ENCODE peak calls at places on chromosomes 7 and 10, in four cellular contexts. X is tibial nerve; R is CD8-positive, alpha-beta memory T cell; Y is heart left ventricle. Z is an unnamed sample.

GRCh38 chr7:67821116-67821515 is 824.5 kb downstream of the TYW1 start:
- DNase-seq in X (no peak), R (no peak), Y (no peak), Z (no peak)

GRCh38 chr7:22001345-22002004 is 55.8 kb upstream of the CDCA7L start:
- DNase-seq in X (no peak), R (no peak), Y (no peak), Z (no peak)

GRCh38 chr7:137642031-137642430 is 204.7 kb downstream of the DGKI start:
- DNase-seq in X (no peak), R (no peak), Y (no peak), Z (no peak)

GRCh38 chr7:127582361-127582760 is 3.0 kb downstream of the GCC1 start:
- DNase-seq in X (no peak), R (no peak), Y (peak), Z (no peak)

GRCh38 chr7:4479367-4480039 is 202.6 kb upstream of the FOXK1 start:
- DNase-seq in X (no peak), R (no peak), Y (no peak), Z (no peak)

GRCh38 chr7:151884276-151885201 is 7.6 kb upstream of the PRKAG2 start:
- DNase-seq in X (no peak), R (no peak), Y (no peak), Z (no peak)

GRCh38 chr10:66828957-66829356 is 96.9 kb upstream of the LRRTM3 start:
- DNase-seq in X (no peak), R (no peak), Y (no peak), Z (no peak)

GRCh38 chr10:57973451-57973850 is 294.2 kb downstream of the IPMK start:
- DNase-seq in X (no peak), R (no peak), Y (no peak), Z (no peak)

GRCh38 chr7:128231021-128231420 is 10.1 kb upstream of the LEP start:
- DNase-seq in X (no peak), R (no peak), Y (no peak), Z (no peak)

GRCh38 chr10:3030765-3031164 is 36.6 kb upstream of the PFKP start:
- DNase-seq in X (no peak), R (no peak), Y (no peak), Z (no peak)

GRCh38 chr10:106311590-106311989 is 852.9 kb downstream of the SORCS1 start:
- DNase-seq in X (no peak), R (no peak), Y (no peak), Z (no peak)

GRCh38 chr7:80942261-80943041 is 23.6 kb upstream of the SEMA3C start:
- DNase-seq in X (no peak), R (no peak), Y (peak), Z (no peak)

DNA sequence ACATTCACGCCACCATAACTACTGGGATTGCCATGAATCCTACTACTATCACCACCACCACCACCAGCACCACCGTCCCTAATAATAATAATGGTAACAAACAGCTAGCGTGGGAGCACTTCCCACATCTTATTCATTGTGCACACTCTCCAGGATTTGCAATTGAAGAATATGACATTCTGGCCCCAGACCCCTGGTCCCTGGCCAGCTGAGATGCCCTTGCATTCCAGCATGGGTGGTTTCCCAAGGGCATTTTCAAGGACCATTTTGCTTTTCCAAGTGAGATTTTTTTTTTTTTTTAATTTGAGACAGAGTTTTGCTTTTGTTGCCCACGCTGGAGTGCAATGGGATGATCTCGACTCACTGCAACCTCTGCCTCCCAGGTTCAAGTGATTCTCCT is 14.7 kb downstream of the CTBP2 start:
- DNase-seq in X (no peak), R (no peak), Y (no peak), Z (no peak)
- H3K27ac ChIP-seq in X (no peak), R (no peak), Y (no peak), Z (no peak)

DNA sequence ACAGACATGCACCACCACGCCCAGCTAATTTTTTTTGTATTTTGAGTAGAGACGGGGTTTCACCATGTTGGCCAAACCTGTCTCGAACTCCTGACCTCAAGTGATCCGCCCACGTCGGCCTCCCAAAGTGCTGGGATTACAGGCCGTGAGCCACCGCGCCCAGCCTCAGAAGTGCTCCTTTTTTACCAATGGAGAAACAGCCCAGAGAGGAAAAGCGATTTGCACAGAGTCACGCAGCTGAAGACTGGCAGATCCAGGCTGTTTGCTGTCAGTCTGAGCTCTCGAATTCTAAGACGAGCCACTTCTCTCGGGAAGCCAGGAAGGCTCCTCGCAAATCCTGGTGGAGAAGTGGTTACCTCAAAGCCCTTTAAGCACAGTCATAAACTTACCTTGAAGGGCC is 57.4 kb upstream of the SDK1 start:
- DNase-seq in X (no peak), R (no peak), Y (no peak), Z (no peak)
- H3K27ac ChIP-seq in X (no peak), R (no peak), Y (no peak), Z (no peak)

DNA sequence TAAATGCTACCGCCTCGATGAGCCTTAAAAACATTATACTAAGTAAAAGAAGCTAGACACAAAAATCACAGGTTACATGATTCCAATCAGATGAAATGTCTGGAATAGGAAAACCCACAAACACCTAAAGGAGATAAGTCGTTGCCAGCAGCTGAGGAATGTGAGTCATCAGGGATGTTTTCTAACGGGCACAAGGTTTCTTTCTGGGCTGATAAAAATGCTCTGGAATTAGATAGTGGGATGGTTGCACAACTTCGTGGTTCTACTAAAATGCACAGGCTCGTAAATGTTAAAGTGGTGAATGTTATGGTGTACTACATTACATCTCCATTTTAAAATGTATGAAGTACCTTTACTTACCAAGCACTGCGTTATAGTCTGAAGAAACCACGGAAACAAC is 9.7 kb downstream of the ABLIM1 start:
- DNase-seq in X (no peak), R (no peak), Y (no peak), Z (no peak)
- H3K27ac ChIP-seq in X (no peak), R (no peak), Y (peak), Z (no peak)

DNA sequence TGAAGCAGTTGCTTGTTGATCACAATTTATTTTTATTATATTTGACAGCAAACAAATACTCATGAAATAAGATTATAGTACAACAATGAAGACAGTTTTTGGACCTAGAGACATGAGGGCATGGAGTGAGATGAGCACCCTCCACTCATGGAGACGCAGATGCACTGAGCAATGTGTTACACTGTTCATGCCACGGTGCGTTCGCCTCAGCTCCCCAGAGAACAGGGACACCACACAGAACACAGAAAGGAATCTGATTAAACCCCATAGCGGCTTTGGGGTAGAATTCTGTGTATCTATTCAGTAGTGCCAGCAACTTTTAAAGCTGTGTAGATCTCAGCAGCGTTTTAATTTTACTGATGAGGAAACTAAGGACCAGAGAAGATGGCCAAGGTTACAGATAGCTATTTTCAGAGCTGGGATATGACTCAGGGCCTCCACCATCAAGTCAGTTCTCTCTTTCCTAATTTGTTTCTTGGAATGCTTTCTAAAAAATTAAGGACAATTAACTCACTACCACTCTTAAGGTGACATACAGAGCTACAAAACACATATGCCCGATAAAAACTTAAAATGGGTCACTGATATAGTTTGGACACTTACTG is 33.6 kb downstream of the FAM25A start:
- DNase-seq in X (no peak), R (no peak), Y (no peak), Z (no peak)
- H3K27ac ChIP-seq in X (no peak), R (no peak), Y (peak), Z (no peak)

GRCh38 chr7:88014581-88014980 is 80.5 kb downstream of the ADAM22 start:
- DNase-seq in X (no peak), R (no peak), Y (no peak), Z (no peak)
- H3K27ac ChIP-seq in X (no peak), R (no peak), Y (no peak), Z (no peak)

GRCh38 chr10:71344154-71344915 is 25.3 kb downstream of the SLC29A3 start:
- DNase-seq in X (no peak), R (no peak), Y (no peak), Z (no peak)

GRCh38 chr10:71346731-71347130 is 27.7 kb downstream of the SLC29A3 start:
- DNase-seq in X (no peak), R (no peak), Y (no peak), Z (no peak)

GRCh38 chr10:71347587-71348395 is 28.7 kb downstream of the SLC29A3 start:
- DNase-seq in X (no peak), R (no peak), Y (no peak), Z (no peak)

GRCh38 chr10:71344916-71345557 is 26.0 kb downstream of the SLC29A3 start:
- DNase-seq in X (no peak), R (no peak), Y (no peak), Z (no peak)

GRCh38 chr10:71345720-71346119 is 26.7 kb downstream of the SLC29A3 start:
- DNase-seq in X (no peak), R (no peak), Y (no peak), Z (no peak)
- H3K27ac ChIP-seq in X (no peak), R (no peak), Y (no peak), Z (no peak)

GRCh38 chr7:134831862-134832261 is 52.4 kb downstream of the CALD1 start:
- DNase-seq in X (no peak), R (no peak), Y (peak), Z (no peak)
- H3K27ac ChIP-seq in X (no peak), R (no peak), Y (peak), Z (no peak)

GRCh38 chr7:131624536-131624935 is 68.1 kb upstream of the PODXL start:
- DNase-seq in X (no peak), R (no peak), Y (no peak), Z (no peak)
- H3K27ac ChIP-seq in X (no peak), R (no peak), Y (no peak), Z (no peak)

DNA sequence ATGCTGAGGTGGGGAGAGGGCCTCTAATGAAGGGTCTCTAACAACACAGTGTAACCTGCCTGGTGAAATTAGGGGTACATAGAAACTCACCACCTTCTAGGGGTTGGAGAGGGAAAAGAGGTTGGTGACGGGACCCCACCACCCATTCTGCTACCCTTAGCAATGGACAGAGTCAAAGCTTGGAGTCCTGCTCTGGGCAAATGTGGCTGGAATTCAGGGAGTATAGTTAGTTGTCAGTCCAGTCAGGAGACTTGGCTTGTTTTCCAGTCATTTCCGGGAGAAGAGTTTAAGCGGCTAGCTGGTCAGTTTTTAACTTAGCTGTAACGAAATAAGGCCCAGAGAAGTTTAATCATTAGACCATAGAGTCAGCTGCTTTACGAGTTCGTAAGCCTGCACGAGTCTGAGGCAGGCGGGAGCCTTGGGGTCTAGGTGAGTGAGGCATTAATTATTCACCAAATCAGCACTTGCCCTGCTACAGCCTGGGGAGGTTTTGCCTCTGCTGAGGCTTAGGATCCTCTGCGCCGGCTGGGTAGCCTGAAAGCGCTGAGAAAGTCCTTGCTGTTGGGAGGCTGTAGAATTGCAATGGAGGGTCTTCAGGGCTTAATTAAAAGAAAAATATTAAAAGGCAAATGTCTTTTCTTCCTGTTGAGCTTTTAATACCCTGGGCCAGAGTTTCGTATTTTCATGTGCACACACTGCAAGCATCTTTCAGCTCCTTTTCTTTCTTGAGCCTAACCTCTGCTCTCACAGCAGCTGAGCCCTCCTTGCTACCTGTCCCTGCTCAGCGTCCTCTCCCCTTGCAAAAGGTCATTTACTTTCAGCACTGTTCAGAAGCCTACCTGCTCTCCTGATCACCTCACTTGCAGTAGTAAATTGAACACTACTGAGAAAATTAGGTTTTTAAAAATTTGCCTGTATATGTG is 1.5 kb upstream of the LAMB1 start:
- DNase-seq in X (no peak), R (no peak), Y (no peak), Z (no peak)
- H3K27ac ChIP-seq in X (peak), R (no peak), Y (peak), Z (no peak)

GRCh38 chr10:29646960-29647431 is 12.2 kb upstream of the SVIL start:
- DNase-seq in X (no peak), R (no peak), Y (no peak), Z (no peak)

GRCh38 chr10:29648983-29649268 is 14.2 kb upstream of the SVIL start:
- DNase-seq in X (no peak), R (no peak), Y (no peak), Z (no peak)

GRCh38 chr10:29647483-29647882 is 12.7 kb upstream of the SVIL start:
- DNase-seq in X (no peak), R (no peak), Y (no peak), Z (no peak)

GRCh38 chr10:29649561-29650551 is 15.1 kb upstream of the SVIL start:
- DNase-seq in X (no peak), R (no peak), Y (no peak), Z (no peak)

GRCh38 chr10:29648114-29648982 is 13.6 kb upstream of the SVIL start:
- DNase-seq in X (no peak), R (no peak), Y (no peak), Z (peak)
- H3K27ac ChIP-seq in X (peak), R (no peak), Y (peak), Z (peak)

Z was measured in effector memory CD4-positive, alpha-beta T cell.